ENCODE peak calls at places on chromosomes 5 and 9, in eight cellular contexts. O is adrenal gland; S is cardiac muscle cell; L is foreskin fibroblast; Z is CD4-positive, alpha-beta T cell; D is psoas muscle; H is heart right ventricle; P is brain microvascular endothelial cell. I is an unnamed sample.

GRCh38 chr9:16030513-16031185 is 477.8 kb downstream of the CCDC171 start:
- DNase-seq in O (no peak), S (peak), L (peak), Z (no peak), D (no peak), H (no peak), P (peak), I (peak)

GRCh38 chr9:137445275-137445807 is 4.2 kb upstream of the ENTPD8 start:
- DNase-seq in O (peak), S (peak), L (peak), Z (peak), D (peak), H (peak), P (peak), I (peak)

GRCh38 chr5:176670449-176670848 is 23.2 kb downstream of the TSPAN17 start:
- DNase-seq in O (no peak), S (no peak), L (no peak), Z (no peak), D (no peak), H (no peak), P (no peak), I (no peak)

GRCh38 chr5:35129276-35129675 is 81.5 kb upstream of the AGXT2 start:
- DNase-seq in O (no peak), S (peak), L (peak), Z (no peak), D (no peak), H (no peak), P (peak), I (no peak)

GRCh38 chr5:52580921-52581320 is 206.8 kb upstream of the ITGA1 start:
- DNase-seq in O (no peak), S (peak), L (no peak), Z (no peak), D (no peak), H (peak), P (peak), I (no peak)

GRCh38 chr5:37837101-37838032 is 2.5 kb downstream of the GDNF start:
- DNase-seq in O (peak), S (peak), L (peak), Z (no peak), D (peak), H (peak), P (peak), I (peak)

GRCh38 chr5:149162401-149163084 is 21.2 kb downstream of the ABLIM3 start:
- DNase-seq in O (no peak), S (no peak), L (no peak), Z (no peak), D (no peak), H (no peak), P (peak), I (peak)

GRCh38 chr5:59525957-59526356 is 367.6 kb downstream of the PDE4D start:
- DNase-seq in O (no peak), S (peak), L (peak), Z (no peak), D (no peak), H (no peak), P (peak), I (no peak)

GRCh38 chr5:13990896-13991295 is 46.4 kb upstream of the DNAH5 start:
- DNase-seq in O (no peak), S (no peak), L (no peak), Z (no peak), D (no peak), H (no peak), P (no peak), I (no peak)

GRCh38 chr9:6877671-6878161 is 119.9 kb downstream of the KDM4C start:
- DNase-seq in O (no peak), S (peak), L (peak), Z (no peak), D (no peak), H (no peak), P (peak), I (no peak)

GRCh38 chr9:3887121-3887797 is 361.5 kb upstream of the RFX3 start:
- DNase-seq in O (no peak), S (no peak), L (no peak), Z (no peak), D (no peak), H (no peak), P (no peak), I (no peak)

GRCh38 chr5:4639959-4640358 is 500.2 kb upstream of the ADAMTS16 start:
- DNase-seq in O (no peak), S (no peak), L (no peak), Z (no peak), D (no peak), H (no peak), P (no peak), I (no peak)

GRCh38 chr9:128554155-128554862 is 1.9 kb downstream of the SPTAN1 start:
- DNase-seq in O (peak), S (peak), L (peak), Z (no peak), D (peak), H (peak), P (peak), I (no peak)

GRCh38 chr5:157571357-157571827 is 4.2 kb downstream of the ADAM19 start:
- DNase-seq in O (no peak), S (peak), L (no peak), Z (no peak), D (peak), H (no peak), P (peak), I (peak)

GRCh38 chr9:133700861-133701320 is 37.3 kb downstream of the SARDH start:
- DNase-seq in O (no peak), S (peak), L (no peak), Z (peak), D (no peak), H (no peak), P (no peak), I (no peak)

GRCh38 chr5:55319481-55319880 is 11.7 kb downstream of the MTREX start:
- DNase-seq in O (no peak), S (no peak), L (no peak), Z (no peak), D (no peak), H (no peak), P (no peak), I (no peak)

GRCh38 chr9:28820741-28821140 is 1247.5 kb upstream of the C9orf72 start:
- DNase-seq in O (no peak), S (no peak), L (no peak), Z (no peak), D (no peak), H (no peak), P (no peak), I (no peak)

GRCh38 chr5:60445427-60445826 is 254.5 kb downstream of the DEPDC1B start:
- DNase-seq in O (no peak), S (no peak), L (no peak), Z (no peak), D (no peak), H (no peak), P (no peak), I (no peak)

GRCh38 chr5:137747848-137748247 is 6.3 kb downstream of the HNRNPA0 start:
- DNase-seq in O (peak), S (no peak), L (no peak), Z (no peak), D (no peak), H (no peak), P (no peak), I (no peak)

GRCh38 chr5:25892251-25892650 is 1146.1 kb downstream of the CDH9 start:
- DNase-seq in O (no peak), S (no peak), L (no peak), Z (no peak), D (no peak), H (no peak), P (no peak), I (no peak)

GRCh38 chr5:150023136-150023535 is 22.6 kb downstream of the HMGXB3 start:
- DNase-seq in O (no peak), S (no peak), L (no peak), Z (no peak), D (no peak), H (no peak), P (no peak), I (no peak)

GRCh38 chr5:130337179-130337888 is 433.1 kb downstream of the CHSY3 start:
- DNase-seq in O (no peak), S (peak), L (peak), Z (no peak), D (no peak), H (no peak), P (peak), I (no peak)

GRCh38 chr9:4137234-4137633 is 162.6 kb downstream of the GLIS3 start:
- DNase-seq in O (no peak), S (peak), L (peak), Z (no peak), D (no peak), H (no peak), P (peak), I (no peak)

GRCh38 chr5:141908796-141909195 is 14.9 kb upstream of the DELE1 start:
- DNase-seq in O (no peak), S (no peak), L (peak), Z (no peak), D (no peak), H (no peak), P (peak), I (no peak)

GRCh38 chr5:153752890-153753289 is 262.4 kb downstream of the GRIA1 start:
- DNase-seq in O (no peak), S (peak), L (no peak), Z (no peak), D (no peak), H (no peak), P (no peak), I (no peak)

GRCh38 chr5:153896117-153896516 is 142.6 kb downstream of the FAM114A2 start:
- DNase-seq in O (no peak), S (no peak), L (peak), Z (no peak), D (no peak), H (no peak), P (no peak), I (no peak)

GRCh38 chr5:132829742-132830435 is 558 bp downstream of the SHROOM1 start:
- DNase-seq in O (peak), S (peak), L (peak), Z (peak), D (peak), H (peak), P (peak), I (peak)

GRCh38 chr5:55603947-55604346 is 69.2 kb upstream of the PLPP1 start:
- DNase-seq in O (no peak), S (peak), L (peak), Z (no peak), D (no peak), H (no peak), P (no peak), I (no peak)

DNA sequence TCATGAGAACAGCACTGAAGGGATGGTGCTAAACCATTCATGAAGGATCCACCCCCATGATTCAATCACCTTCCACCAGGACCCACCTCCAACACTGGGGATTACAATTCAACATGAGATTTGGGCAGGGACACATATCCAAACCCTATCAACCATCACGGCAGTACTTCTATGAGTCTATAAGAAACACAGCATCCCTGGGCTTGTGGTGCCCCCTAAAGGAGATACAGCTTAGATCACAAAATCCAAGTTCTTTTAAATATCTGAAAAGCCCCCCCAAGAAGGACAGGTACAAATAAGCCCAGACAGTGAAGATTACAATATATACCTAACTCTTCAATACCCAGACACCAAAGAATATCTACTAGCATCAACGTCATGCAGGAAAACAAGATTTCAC is 233.7 kb upstream of the ADRA1B start:
- DNase-seq in O (no peak), S (peak), L (no peak), Z (no peak), D (no peak), H (no peak), P (no peak), I (no peak)
- TF ChIP-seq CTCF in O (no peak), S (peak), L (no peak), Z (no peak), D (no peak), H (peak), P (no peak), I (no peak)

GRCh38 chr5:119070828-119071572 is at the start of gene DMXL1:
- DNase-seq in O (peak), S (peak), L (peak), Z (peak), D (peak), H (peak), P (peak), I (peak)
- TF ChIP-seq CTCF in O (no peak), S (no peak), L (no peak), Z (no peak), D (no peak), H (no peak), P (no peak), I (no peak)

DNA sequence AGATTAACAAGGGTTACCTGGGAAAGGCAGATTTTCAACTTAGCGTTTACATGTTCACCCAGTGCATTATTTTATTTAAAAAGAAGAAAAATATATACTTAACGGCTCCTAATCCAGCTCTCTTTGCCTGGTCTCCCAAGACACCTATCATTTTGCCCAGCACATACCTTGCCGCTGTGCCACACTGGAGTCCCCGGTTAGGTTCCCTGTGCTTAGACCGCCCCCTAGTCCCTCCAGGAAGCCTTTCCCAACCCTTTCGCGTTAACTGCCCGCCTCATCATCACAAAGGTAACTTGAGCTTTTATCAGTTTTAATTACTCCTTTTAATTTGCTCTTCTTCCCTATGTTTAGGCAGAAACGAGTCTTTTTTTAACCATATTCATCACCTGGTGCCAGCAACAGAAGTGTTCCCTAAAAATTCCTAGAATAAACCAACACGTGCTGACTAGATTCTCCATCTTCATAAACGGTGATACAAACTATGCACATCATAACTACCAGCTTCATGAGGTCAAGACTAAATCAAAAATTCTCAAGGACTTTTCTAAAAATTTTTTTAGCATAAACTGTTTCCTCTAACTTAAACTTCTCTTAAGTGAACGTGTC is 19.7 kb downstream of the DNAJA1 start:
- DNase-seq in O (peak), S (peak), L (no peak), Z (no peak), D (no peak), H (no peak), P (no peak), I (no peak)
- TF ChIP-seq CTCF in O (no peak), S (peak), L (peak), Z (no peak), D (no peak), H (no peak), P (peak), I (no peak)

GRCh38 chr9:32265037-32265436 is 119.4 kb upstream of the ACO1 start:
- DNase-seq in O (no peak), S (no peak), L (no peak), Z (no peak), D (no peak), H (no peak), P (no peak), I (no peak)

GRCh38 chr9:32260481-32260880 is 124.0 kb upstream of the ACO1 start:
- DNase-seq in O (no peak), S (no peak), L (no peak), Z (no peak), D (no peak), H (no peak), P (no peak), I (no peak)

GRCh38 chr9:32258482-32258881 is 126.0 kb upstream of the ACO1 start:
- DNase-seq in O (no peak), S (no peak), L (no peak), Z (no peak), D (no peak), H (no peak), P (no peak), I (no peak)

GRCh38 chr9:32264171-32264862 is 120.1 kb upstream of the ACO1 start:
- DNase-seq in O (peak), S (peak), L (no peak), Z (no peak), D (no peak), H (no peak), P (no peak), I (no peak)
- TF ChIP-seq CTCF in O (no peak), S (peak), L (no peak), Z (no peak), D (no peak), H (no peak), P (no peak), I (no peak)

GRCh38 chr9:112762726-112763518 is 12.4 kb downstream of the SNX30 start:
- DNase-seq in O (no peak), S (no peak), L (no peak), Z (no peak), D (no peak), H (no peak), P (no peak), I (no peak)
- TF ChIP-seq CTCF in O (no peak), S (no peak), L (no peak), Z (no peak), D (no peak), H (no peak), P (no peak), I (no peak)

GRCh38 chr5:139649082-139649991 is 1.2 kb downstream of the CXXC5 start:
- DNase-seq in O (no peak), S (no peak), L (no peak), Z (no peak), D (peak), H (no peak), P (no peak), I (no peak)
- TF ChIP-seq CTCF in O (no peak), S (no peak), L (no peak), Z (no peak), D (no peak), H (no peak), P (peak), I (no peak)

GRCh38 chr9:846852-847251 is 5.4 kb downstream of the DMRT1 start:
- DNase-seq in O (peak), S (no peak), L (no peak), Z (no peak), D (no peak), H (no peak), P (no peak), I (no peak)
- TF ChIP-seq CTCF in O (no peak), S (no peak), L (no peak), Z (no peak), D (no peak), H (no peak), P (no peak), I (no peak)

GRCh38 chr5:95985249-95985648 is 23.6 kb upstream of the ELL2 start:
- DNase-seq in O (no peak), S (no peak), L (no peak), Z (no peak), D (no peak), H (no peak), P (no peak), I (no peak)
- TF ChIP-seq CTCF in O (no peak), S (no peak), L (no peak), Z (no peak), D (no peak), H (no peak), P (no peak), I (no peak)